ENCODE peak calls at places on chromosomes 13 and 19, in nine cellular contexts. One of them, this sample, is unnamed.

GRCh38 chr13:43389573-43389972 is 366.2 kb downstream of the DNAJC15 start:
- DNase-seq in cardiac muscle cell: no peak
- DNase-seq in tibial nerve: no peak
- DNase-seq in mesendoderm: no peak
- DNase-seq in ascending aorta: no peak
- DNase-seq in AG04450: no peak
- DNase-seq in DND-41: no peak
- DNase-seq in dorsolateral prefrontal cortex: no peak
- DNase-seq in stomach: no peak
- DNase-seq in this sample: no peak

GRCh38 chr19:10318807-10319426 is 3.1 kb upstream of the FDX2 start:
- DNase-seq in cardiac muscle cell: no peak
- DNase-seq in tibial nerve: no peak
- DNase-seq in mesendoderm: no peak
- DNase-seq in ascending aorta: no peak
- DNase-seq in AG04450: no peak
- DNase-seq in DND-41: no peak
- DNase-seq in dorsolateral prefrontal cortex: no peak
- DNase-seq in stomach: no peak
- DNase-seq in this sample: no peak

GRCh38 chr13:32881792-32882175 is 134.4 kb upstream of the KL start:
- DNase-seq in cardiac muscle cell: no peak
- DNase-seq in tibial nerve: no peak
- DNase-seq in mesendoderm: no peak
- DNase-seq in ascending aorta: no peak
- DNase-seq in AG04450: no peak
- DNase-seq in DND-41: no peak
- DNase-seq in dorsolateral prefrontal cortex: no peak
- DNase-seq in stomach: no peak
- DNase-seq in this sample: no peak

GRCh38 chr19:33430674-33431277 is 57.3 kb downstream of the CEBPG start:
- DNase-seq in cardiac muscle cell: peak; percentile 76
- DNase-seq in tibial nerve: peak; percentile 37
- DNase-seq in mesendoderm: peak; percentile 66
- DNase-seq in ascending aorta: no peak
- DNase-seq in AG04450: peak; percentile 34
- DNase-seq in DND-41: peak; percentile 70
- DNase-seq in dorsolateral prefrontal cortex: peak; percentile 75
- DNase-seq in stomach: peak; percentile 71
- DNase-seq in this sample: peak; percentile 82

GRCh38 chr13:41133951-41134350 is 1.3 kb upstream of the KBTBD6 start:
- DNase-seq in cardiac muscle cell: no peak
- DNase-seq in tibial nerve: no peak
- DNase-seq in mesendoderm: no peak
- DNase-seq in ascending aorta: no peak
- DNase-seq in AG04450: no peak
- DNase-seq in DND-41: no peak
- DNase-seq in dorsolateral prefrontal cortex: no peak
- DNase-seq in stomach: no peak
- DNase-seq in this sample: no peak

GRCh38 chr13:111319521-111319920 is 921 bp upstream of the TEX29 start:
- DNase-seq in cardiac muscle cell: no peak
- DNase-seq in tibial nerve: no peak
- DNase-seq in mesendoderm: no peak
- DNase-seq in ascending aorta: no peak
- DNase-seq in AG04450: no peak
- DNase-seq in DND-41: no peak
- DNase-seq in dorsolateral prefrontal cortex: no peak
- DNase-seq in stomach: no peak
- DNase-seq in this sample: no peak

GRCh38 chr13:112767506-112768471 is 78.0 kb downstream of the ATP11A start:
- DNase-seq in cardiac muscle cell: no peak
- DNase-seq in tibial nerve: no peak
- DNase-seq in mesendoderm: no peak
- DNase-seq in ascending aorta: no peak
- DNase-seq in AG04450: no peak
- DNase-seq in DND-41: no peak
- DNase-seq in dorsolateral prefrontal cortex: no peak
- DNase-seq in stomach: no peak
- DNase-seq in this sample: no peak

GRCh38 chr19:41322451-41322850 is 12.5 kb downstream of the CCDC97 start:
- DNase-seq in cardiac muscle cell: no peak
- DNase-seq in tibial nerve: no peak
- DNase-seq in mesendoderm: no peak
- DNase-seq in ascending aorta: no peak
- DNase-seq in AG04450: no peak
- DNase-seq in DND-41: no peak
- DNase-seq in dorsolateral prefrontal cortex: no peak
- DNase-seq in stomach: no peak
- DNase-seq in this sample: no peak

GRCh38 chr13:39370554-39370953 is 232.4 kb downstream of the LHFPL6 start:
- DNase-seq in cardiac muscle cell: peak; percentile 61
- DNase-seq in tibial nerve: no peak
- DNase-seq in mesendoderm: no peak
- DNase-seq in ascending aorta: no peak
- DNase-seq in AG04450: no peak
- DNase-seq in DND-41: no peak
- DNase-seq in dorsolateral prefrontal cortex: no peak
- DNase-seq in stomach: no peak
- DNase-seq in this sample: no peak

GRCh38 chr13:87536499-87536898 is 134.7 kb upstream of the SLITRK5 start:
- DNase-seq in cardiac muscle cell: no peak
- DNase-seq in tibial nerve: no peak
- DNase-seq in mesendoderm: no peak
- DNase-seq in ascending aorta: no peak
- DNase-seq in AG04450: no peak
- DNase-seq in DND-41: no peak
- DNase-seq in dorsolateral prefrontal cortex: no peak
- DNase-seq in stomach: no peak
- DNase-seq in this sample: no peak

GRCh38 chr19:42846597-42846996 is 32.9 kb downstream of the PSG1 start:
- DNase-seq in cardiac muscle cell: no peak
- DNase-seq in tibial nerve: no peak
- DNase-seq in mesendoderm: no peak
- DNase-seq in ascending aorta: no peak
- DNase-seq in AG04450: no peak
- DNase-seq in DND-41: no peak
- DNase-seq in dorsolateral prefrontal cortex: no peak
- DNase-seq in stomach: no peak
- DNase-seq in this sample: no peak

GRCh38 chr13:60226507-60226906 is 62.8 kb upstream of the DIAPH3 start:
- DNase-seq in cardiac muscle cell: peak; percentile 60
- DNase-seq in tibial nerve: no peak
- DNase-seq in mesendoderm: peak; percentile 65
- DNase-seq in ascending aorta: no peak
- DNase-seq in AG04450: peak; percentile 8
- DNase-seq in DND-41: no peak
- DNase-seq in dorsolateral prefrontal cortex: no peak
- DNase-seq in stomach: no peak
- DNase-seq in this sample: no peak

GRCh38 chr13:58960909-58961308 is 1202.8 kb downstream of the DIAPH3 start:
- DNase-seq in cardiac muscle cell: peak; percentile 19
- DNase-seq in tibial nerve: no peak
- DNase-seq in mesendoderm: peak; percentile 46
- DNase-seq in ascending aorta: no peak
- DNase-seq in AG04450: no peak
- DNase-seq in DND-41: no peak
- DNase-seq in dorsolateral prefrontal cortex: no peak
- DNase-seq in stomach: no peak
- DNase-seq in this sample: no peak

GRCh38 chr19:48490980-48491792 is 20.4 kb downstream of the LMTK3 start:
- DNase-seq in cardiac muscle cell: peak; percentile 65
- DNase-seq in tibial nerve: no peak
- DNase-seq in mesendoderm: peak; percentile 81
- DNase-seq in ascending aorta: no peak
- DNase-seq in AG04450: no peak
- DNase-seq in DND-41: peak; percentile 80
- DNase-seq in dorsolateral prefrontal cortex: no peak
- DNase-seq in stomach: peak; percentile 56
- DNase-seq in this sample: no peak

GRCh38 chr13:98384739-98385138 is 192.2 kb downstream of the STK24 start:
- DNase-seq in cardiac muscle cell: no peak
- DNase-seq in tibial nerve: no peak
- DNase-seq in mesendoderm: no peak
- DNase-seq in ascending aorta: no peak
- DNase-seq in AG04450: no peak
- DNase-seq in DND-41: no peak
- DNase-seq in dorsolateral prefrontal cortex: no peak
- DNase-seq in stomach: no peak
- DNase-seq in this sample: no peak

GRCh38 chr13:50128406-50129048 is 113.3 kb downstream of the KCNRG start:
- DNase-seq in cardiac muscle cell: no peak
- DNase-seq in tibial nerve: no peak
- DNase-seq in mesendoderm: peak; percentile 49
- DNase-seq in ascending aorta: no peak
- DNase-seq in AG04450: no peak
- DNase-seq in DND-41: no peak
- DNase-seq in dorsolateral prefrontal cortex: no peak
- DNase-seq in stomach: no peak
- DNase-seq in this sample: no peak

GRCh38 chr19:51772977-51773376 is 12.0 kb downstream of the FPR2 start:
- DNase-seq in cardiac muscle cell: no peak
- DNase-seq in tibial nerve: no peak
- DNase-seq in mesendoderm: no peak
- DNase-seq in ascending aorta: no peak
- DNase-seq in AG04450: no peak
- DNase-seq in DND-41: no peak
- DNase-seq in dorsolateral prefrontal cortex: no peak
- DNase-seq in stomach: no peak
- DNase-seq in this sample: no peak

GRCh38 chr19:51779703-51780102 is 15.3 kb upstream of the FPR3 start:
- DNase-seq in cardiac muscle cell: no peak
- DNase-seq in tibial nerve: no peak
- DNase-seq in mesendoderm: no peak
- DNase-seq in ascending aorta: no peak
- DNase-seq in AG04450: no peak
- DNase-seq in DND-41: no peak
- DNase-seq in dorsolateral prefrontal cortex: no peak
- DNase-seq in stomach: no peak
- DNase-seq in this sample: no peak

GRCh38 chr19:51783373-51783772 is 11.6 kb upstream of the FPR3 start:
- DNase-seq in cardiac muscle cell: no peak
- DNase-seq in tibial nerve: no peak
- DNase-seq in mesendoderm: peak; percentile 71
- DNase-seq in ascending aorta: no peak
- DNase-seq in AG04450: no peak
- DNase-seq in DND-41: no peak
- DNase-seq in dorsolateral prefrontal cortex: no peak
- DNase-seq in stomach: no peak
- DNase-seq in this sample: no peak

GRCh38 chr19:51777570-51778460 is 16.8 kb downstream of the FPR2 start:
- DNase-seq in cardiac muscle cell: peak; percentile 87
- DNase-seq in tibial nerve: peak; percentile 51
- DNase-seq in mesendoderm: peak; percentile 92
- DNase-seq in ascending aorta: no peak
- DNase-seq in AG04450: peak; percentile 63
- DNase-seq in DND-41: peak; percentile 67
- DNase-seq in dorsolateral prefrontal cortex: peak; percentile 37
- DNase-seq in stomach: peak; percentile 45
- DNase-seq in this sample: peak; percentile 79
- H3K4me3 ChIP-seq in cardiac muscle cell: no peak overlapping the region
- H3K4me3 ChIP-seq in tibial nerve: no peak overlapping the region
- H3K4me3 ChIP-seq in mesendoderm: no peak overlapping the region
- H3K4me3 ChIP-seq in ascending aorta: no peak overlapping the region
- H3K4me3 ChIP-seq in AG04450: no peak overlapping the region
- H3K4me3 ChIP-seq in DND-41: no peak overlapping the region
- H3K4me3 ChIP-seq in dorsolateral prefrontal cortex: peak overlapping the region; percentile 34
- H3K4me3 ChIP-seq in stomach: no peak overlapping the region
- H3K4me3 ChIP-seq in this sample: no peak overlapping the region

GRCh38 chr13:24168980-24169379 is 8.5 kb downstream of the SPATA13 start:
- DNase-seq in cardiac muscle cell: no peak
- DNase-seq in tibial nerve: no peak
- DNase-seq in mesendoderm: peak; percentile 32
- DNase-seq in ascending aorta: no peak
- DNase-seq in AG04450: no peak
- DNase-seq in DND-41: no peak
- DNase-seq in dorsolateral prefrontal cortex: no peak
- DNase-seq in stomach: no peak
- DNase-seq in this sample: no peak
- H3K27ac ChIP-seq in cardiac muscle cell: no peak overlapping the region
- H3K27ac ChIP-seq in tibial nerve: peak overlapping the region; percentile 57
- H3K27ac ChIP-seq in mesendoderm: no peak overlapping the region
- H3K27ac ChIP-seq in ascending aorta: no peak overlapping the region
- H3K27ac ChIP-seq in AG04450: no peak overlapping the region
- H3K27ac ChIP-seq in DND-41: no peak overlapping the region
- H3K27ac ChIP-seq in dorsolateral prefrontal cortex: no peak overlapping the region
- H3K27ac ChIP-seq in stomach: peak overlapping the region; percentile 27
- H3K27ac ChIP-seq in this sample: no peak overlapping the region

GRCh38 chr13:114055766-114056165 is 76.7 kb downstream of the RASA3 start:
- DNase-seq in cardiac muscle cell: no peak
- DNase-seq in tibial nerve: no peak
- DNase-seq in mesendoderm: no peak
- DNase-seq in ascending aorta: no peak
- DNase-seq in AG04450: no peak
- DNase-seq in DND-41: no peak
- DNase-seq in dorsolateral prefrontal cortex: no peak
- DNase-seq in stomach: no peak
- DNase-seq in this sample: no peak

GRCh38 chr13:114057131-114058050 is 75.0 kb downstream of the RASA3 start:
- DNase-seq in cardiac muscle cell: no peak
- DNase-seq in tibial nerve: no peak
- DNase-seq in mesendoderm: no peak
- DNase-seq in ascending aorta: no peak
- DNase-seq in AG04450: no peak
- DNase-seq in DND-41: no peak
- DNase-seq in dorsolateral prefrontal cortex: no peak
- DNase-seq in stomach: no peak
- DNase-seq in this sample: no peak

GRCh38 chr13:114058051-114058867 is 74.2 kb downstream of the RASA3 start:
- DNase-seq in cardiac muscle cell: no peak
- DNase-seq in tibial nerve: no peak
- DNase-seq in mesendoderm: no peak
- DNase-seq in ascending aorta: no peak
- DNase-seq in AG04450: no peak
- DNase-seq in DND-41: no peak
- DNase-seq in dorsolateral prefrontal cortex: no peak
- DNase-seq in stomach: no peak
- DNase-seq in this sample: no peak

GRCh38 chr13:114054830-114055439 is 77.5 kb downstream of the RASA3 start:
- DNase-seq in cardiac muscle cell: no peak
- DNase-seq in tibial nerve: no peak
- DNase-seq in mesendoderm: no peak
- DNase-seq in ascending aorta: no peak
- DNase-seq in AG04450: no peak
- DNase-seq in DND-41: no peak
- DNase-seq in dorsolateral prefrontal cortex: no peak
- DNase-seq in stomach: no peak
- DNase-seq in this sample: no peak

GRCh38 chr13:114056205-114057013 is 76.0 kb downstream of the RASA3 start:
- DNase-seq in cardiac muscle cell: no peak
- DNase-seq in tibial nerve: no peak
- DNase-seq in mesendoderm: no peak
- DNase-seq in ascending aorta: no peak
- DNase-seq in AG04450: no peak
- DNase-seq in DND-41: no peak
- DNase-seq in dorsolateral prefrontal cortex: no peak
- DNase-seq in stomach: no peak
- DNase-seq in this sample: no peak
- H3K4me3 ChIP-seq in cardiac muscle cell: no peak overlapping the region
- H3K4me3 ChIP-seq in tibial nerve: no peak overlapping the region
- H3K4me3 ChIP-seq in mesendoderm: no peak overlapping the region
- H3K4me3 ChIP-seq in ascending aorta: no peak overlapping the region
- H3K4me3 ChIP-seq in AG04450: no peak overlapping the region
- H3K4me3 ChIP-seq in DND-41: no peak overlapping the region
- H3K4me3 ChIP-seq in dorsolateral prefrontal cortex: no peak overlapping the region
- H3K4me3 ChIP-seq in stomach: no peak overlapping the region
- H3K4me3 ChIP-seq in this sample: no peak overlapping the region

GRCh38 chr19:14080887-14081796 is 4.4 kb downstream of the C19orf67 start:
- DNase-seq in cardiac muscle cell: peak; percentile 99
- DNase-seq in tibial nerve: peak; percentile 97
- DNase-seq in mesendoderm: peak; percentile 99
- DNase-seq in ascending aorta: peak; percentile 94
- DNase-seq in AG04450: peak; percentile 99
- DNase-seq in DND-41: peak; percentile 99
- DNase-seq in dorsolateral prefrontal cortex: peak; percentile 97
- DNase-seq in stomach: peak; percentile 99
- DNase-seq in this sample: peak; percentile 99
- H3K27ac ChIP-seq in cardiac muscle cell: peak overlapping the region; percentile 74
- H3K27ac ChIP-seq in tibial nerve: peak overlapping the region; percentile 83
- H3K27ac ChIP-seq in mesendoderm: no peak overlapping the region
- H3K27ac ChIP-seq in ascending aorta: peak overlapping the region; percentile 92
- H3K27ac ChIP-seq in AG04450: peak overlapping the region; percentile 86
- H3K27ac ChIP-seq in DND-41: peak overlapping the region; percentile 86
- H3K27ac ChIP-seq in dorsolateral prefrontal cortex: peak overlapping the region; percentile 81
- H3K27ac ChIP-seq in stomach: peak overlapping the region; percentile 96
- H3K27ac ChIP-seq in this sample: peak overlapping the region; percentile 90

This sample was measured in heart left ventricle.